ENCODE peak calls at places on chromosomes 12 and 14, in five cellular contexts. W is stomach, I is tibial artery, Q is fibroblast of mammary gland, P is foreskin fibroblast. L is an unnamed sample.

GRCh38 chr14:89465894-89466293 is 48.9 kb upstream of the FOXN3 start:
- DNase-seq in W (no peak), I (no peak), Q (no peak), P (no peak), L (no peak)

GRCh38 chr14:90642239-90642717 is 174.0 kb downstream of the TTC7B start:
- DNase-seq in W (no peak), I (no peak), Q (no peak), P (no peak), L (no peak)

GRCh38 chr12:120855823-120856589 is 48.2 kb downstream of the SPPL3 start:
- DNase-seq in W (no peak), I (no peak), Q (peak; percentile 18), P (no peak), L (no peak)

GRCh38 chr14:91127924-91128323 is 14.1 kb downstream of the DGLUCY start:
- DNase-seq in W (no peak), I (no peak), Q (no peak), P (no peak), L (no peak)

GRCh38 chr12:104469523-104469922 is 12.8 kb downstream of the CHST11 start:
- DNase-seq in W (no peak), I (no peak), Q (no peak), P (no peak), L (no peak)

GRCh38 chr14:96762650-96763049 is 34.5 kb upstream of the VRK1 start:
- DNase-seq in W (no peak), I (no peak), Q (peak; percentile 62), P (peak; percentile 55), L (peak; percentile 75)

GRCh38 chr12:11710906-11711305 is 61.4 kb downstream of the ETV6 start:
- DNase-seq in W (no peak), I (no peak), Q (no peak), P (no peak), L (no peak)

GRCh38 chr14:96745500-96746051 is 51.6 kb upstream of the VRK1 start:
- DNase-seq in W (no peak), I (no peak), Q (no peak), P (no peak), L (peak; percentile 56)

GRCh38 chr12:4168041-4168440 is 105.5 kb upstream of the CCND2 start:
- DNase-seq in W (no peak), I (no peak), Q (no peak), P (no peak), L (no peak)

GRCh38 chr12:5817246-5817645 is 127.8 kb downstream of the ANO2 start:
- DNase-seq in W (no peak), I (no peak), Q (no peak), P (no peak), L (no peak)

GRCh38 chr14:67461341-67461985 is 27.1 kb downstream of the TMEM229B start:
- DNase-seq in W (no peak), I (no peak), Q (peak; percentile 33), P (peak; percentile 8), L (peak; percentile 59)

GRCh38 chr14:68190032-68190431 is 370.5 kb downstream of the RAD51B start:
- DNase-seq in W (no peak), I (no peak), Q (no peak), P (no peak), L (no peak)

GRCh38 chr12:119940881-119941280 is 48.2 kb upstream of the BICDL1 start:
- DNase-seq in W (no peak), I (no peak), Q (peak; percentile 88), P (peak; percentile 83), L (peak; percentile 80)

GRCh38 chr12:31600252-31600651 is 9.3 kb upstream of the DENND5B start:
- DNase-seq in W (no peak), I (no peak), Q (no peak), P (no peak), L (no peak)
- TF ChIP-seq CTCF in W (no peak), I (no peak), Q (no peak), P (no peak), L (no peak)

GRCh38 chr14:104798300-104799238 is 2.3 kb upstream of the ZBTB42 start:
- DNase-seq in W (no peak), I (no peak), Q (no peak), P (no peak), L (no peak)

GRCh38 chr14:104800600-104801283 is at the start of gene ZBTB42:
- DNase-seq in W (peak; percentile 95), I (peak; percentile 51), Q (no peak), P (peak; percentile 72), L (peak; percentile 42)

GRCh38 chr14:104799657-104800599 is 973 bp upstream of the ZBTB42 start:
- DNase-seq in W (peak; percentile 90), I (peak; percentile 84), Q (peak; percentile 56), P (peak; percentile 90), L (no peak)

GRCh38 chr14:104797112-104798044 is 1.8 kb upstream of the AKT1 start:
- DNase-seq in W (peak; percentile 61), I (no peak), Q (no peak), P (peak; percentile 60), L (no peak)

DNA sequence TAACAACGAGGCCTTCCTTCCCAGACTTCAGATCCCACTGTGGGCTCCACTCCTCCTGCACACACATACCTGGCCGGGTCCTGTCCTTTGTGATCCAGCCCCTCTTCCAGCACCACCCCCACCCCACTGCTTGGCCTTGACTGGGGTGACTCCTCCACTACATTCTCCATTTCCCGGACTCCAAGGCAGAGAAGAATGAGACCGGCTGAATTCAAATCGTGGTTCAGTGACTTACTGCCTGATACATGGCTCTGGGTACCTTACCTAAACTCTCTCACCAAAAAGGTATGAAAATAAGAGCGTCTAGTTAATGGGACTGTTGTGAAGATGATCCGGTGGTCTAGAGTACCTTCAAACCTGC is 1.7 kb upstream of the ZBTB42 start:
- DNase-seq in W (no peak), I (no peak), Q (no peak), P (peak; percentile 37), L (no peak)
- TF ChIP-seq CTCF in W (no peak), I (no peak), Q (no peak), P (no peak), L (no peak)

GRCh38 chr12:53985358-53985899 is 483 bp downstream of the HOXC10 start:
- DNase-seq in W (no peak), I (no peak), Q (no peak), P (peak; percentile 60), L (no peak)

GRCh38 chr12:53983580-53984572 is 1.1 kb upstream of the HOXC10 start:
- DNase-seq in W (no peak), I (no peak), Q (no peak), P (peak; percentile 48), L (no peak)

GRCh38 chr12:53985900-53986685 is 1.1 kb downstream of the HOXC10 start:
- DNase-seq in W (no peak), I (no peak), Q (no peak), P (peak; percentile 69), L (no peak)

GRCh38 chr12:53986686-53987180 is 1.8 kb downstream of the HOXC10 start:
- DNase-seq in W (no peak), I (no peak), Q (no peak), P (no peak), L (no peak)

GRCh38 chr12:53984901-53985357 is at the start of gene HOXC10:
- DNase-seq in W (peak; percentile 73), I (peak; percentile 98), Q (peak; percentile 97), P (peak; percentile 98), L (peak; percentile 82)
- TF ChIP-seq CTCF in W (no peak), I (peak; percentile 82), Q (peak; percentile 76), P (peak; percentile 73), L (peak; percentile 98)

DNA sequence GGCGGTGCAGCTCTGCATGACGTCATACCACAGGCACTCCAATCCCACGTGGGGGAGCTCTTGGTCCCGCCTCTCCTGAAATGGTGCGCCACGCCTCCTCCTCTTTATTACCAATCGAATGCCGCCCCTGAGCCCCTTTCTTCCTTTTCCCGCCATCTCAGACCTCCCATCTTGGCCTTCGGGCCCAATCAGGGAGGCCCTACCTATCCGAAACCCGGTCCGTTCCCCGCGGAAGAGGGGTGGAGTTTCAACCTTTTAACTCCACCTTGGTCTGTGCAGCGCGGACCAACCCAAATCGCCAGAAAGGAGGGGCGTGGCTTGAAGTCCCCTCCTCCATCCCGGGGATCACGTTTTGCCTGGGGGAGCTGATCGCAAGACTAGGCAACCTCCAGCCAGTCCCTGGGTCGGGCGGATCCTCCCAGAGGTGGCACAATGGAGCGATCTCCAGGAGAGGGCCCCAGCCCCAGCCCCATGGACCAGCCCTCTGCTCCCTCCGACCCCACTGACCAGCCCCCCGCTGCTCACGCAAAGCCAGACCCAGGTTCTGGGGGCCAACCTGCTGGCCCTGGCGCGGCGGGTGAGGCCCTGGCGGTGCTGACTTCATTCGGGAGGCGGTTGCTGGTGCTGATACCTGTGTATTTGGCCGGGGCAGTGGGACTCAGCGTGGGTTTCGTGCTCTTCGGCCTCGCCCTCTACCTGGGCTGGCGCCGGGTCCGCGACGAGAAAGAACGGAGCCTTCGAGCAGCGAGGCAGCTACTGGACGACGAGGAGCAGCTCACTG is at the start of gene ESYT1:
- DNase-seq in W (peak; percentile 99), I (peak; percentile 100), Q (peak; percentile 99), P (peak; percentile 100), L (peak; percentile 100)
- TF ChIP-seq CTCF in W (no peak), I (no peak), Q (no peak), P (no peak), L (peak; percentile 1)

DNA sequence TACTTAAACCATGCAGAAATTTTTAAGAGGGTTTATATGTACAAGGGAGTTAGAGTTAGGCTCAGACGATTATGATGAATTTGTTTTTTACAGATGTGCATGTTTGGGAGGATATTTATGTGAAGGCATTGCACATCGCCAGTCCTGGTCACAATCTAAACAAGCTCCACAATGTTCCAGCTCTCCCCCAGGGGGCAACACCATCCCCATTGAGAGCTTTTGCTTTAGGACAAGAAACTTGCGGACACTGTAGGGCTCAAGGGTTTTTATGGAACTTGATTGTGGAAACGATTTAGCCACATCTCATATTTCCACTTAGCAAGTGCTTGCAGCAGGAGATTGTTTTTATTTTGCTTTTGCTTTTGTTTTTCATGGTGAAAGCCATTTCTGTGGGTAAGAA is 276.8 kb upstream of the SRRM4 start:
- DNase-seq in W (no peak), I (no peak), Q (no peak), P (no peak), L (no peak)
- TF ChIP-seq CTCF in W (no peak), I (no peak), Q (no peak), P (no peak), L (no peak)

DNA sequence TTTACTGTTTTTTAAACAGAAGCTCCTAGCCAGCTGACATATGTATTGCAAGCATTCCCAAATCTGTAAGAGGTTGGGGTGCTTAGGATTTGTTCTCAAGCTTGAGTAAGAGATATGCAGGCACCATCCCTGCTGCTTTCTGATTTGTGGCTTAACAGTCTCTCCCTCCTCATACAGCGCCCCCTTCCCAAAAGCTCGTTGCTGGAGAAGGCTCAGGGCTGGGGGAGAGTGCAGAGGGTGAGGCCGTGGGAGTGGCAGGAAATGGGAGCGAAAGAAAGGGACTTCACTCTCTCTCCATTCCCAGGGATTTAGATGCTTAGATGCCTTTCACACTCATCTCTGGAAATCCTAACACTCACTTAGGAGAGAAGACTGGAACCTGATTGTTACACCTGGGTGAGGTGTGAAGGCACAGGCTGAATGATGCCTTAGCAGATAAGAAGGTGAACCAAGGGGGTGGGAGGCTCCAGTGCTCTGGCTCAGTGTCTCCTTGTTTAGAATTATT is 172.0 kb downstream of the C12orf75 start:
- DNase-seq in W (no peak), I (no peak), Q (no peak), P (no peak), L (no peak)
- TF ChIP-seq CTCF in W (no peak), I (no peak), Q (no peak), P (no peak), L (no peak)

DNA sequence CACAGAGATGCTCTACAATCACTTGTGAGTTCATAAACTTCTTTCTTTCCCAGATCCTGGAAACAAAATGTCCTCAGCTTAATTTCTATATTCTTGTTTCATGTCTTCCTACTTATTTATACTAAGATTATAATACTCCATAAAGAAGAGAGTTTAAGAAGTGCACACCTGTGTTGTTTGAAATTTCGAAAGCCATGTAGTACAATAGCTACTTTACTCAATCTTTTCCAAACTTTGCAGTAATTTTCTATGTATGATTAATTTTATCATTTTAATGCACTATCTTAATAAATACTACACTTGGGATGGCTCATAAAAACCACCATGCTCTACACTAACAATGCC is 300 bp upstream of the TTC5 start:
- DNase-seq in W (no peak), I (no peak), Q (no peak), P (no peak), L (no peak)
- TF ChIP-seq CTCF in W (no peak), I (no peak), Q (no peak), P (no peak), L (no peak)